ENCODE peak calls at places on chromosome 1, in nine cellular contexts. M, Y, T, N, Z, L, E, S and I are unnamed samples.

GRCh38 chr1:158043232-158043631 is 49.8 kb downstream of the KIRREL1 start:
- DNase-seq in T (no peak), S (no peak), N (no peak), Z (no peak), M (no peak), E (no peak), L (no peak), Y (no peak), I (no peak)

GRCh38 chr1:94792876-94793605 is 27.1 kb upstream of the SLC44A3 start:
- DNase-seq in L (no peak), Y (no peak), E (no peak), M (no peak), Z (no peak), N (no peak), T (no peak), S (no peak), I (no peak)

GRCh38 chr1:48661726-48662483 is 114.8 kb downstream of the BEND5 start:
- DNase-seq in N (no peak), T (peak; percentile 31), L (no peak), E (no peak), Z (no peak), Y (no peak), S (no peak), M (no peak), I (no peak)

GRCh38 chr1:219339466-219339865 is 165.8 kb downstream of the LYPLAL1 start:
- DNase-seq in S (no peak), Y (no peak), T (no peak), N (no peak), L (no peak), Z (no peak), E (no peak), M (no peak), I (no peak)

GRCh38 chr1:5973771-5974170 is 18.5 kb downstream of the NPHP4 start:
- DNase-seq in M (no peak), L (no peak), Y (no peak), T (no peak), Z (peak; percentile 67), E (no peak), S (no peak), N (no peak), I (no peak)

GRCh38 chr1:160256396-160257046 is 5.8 kb downstream of the DCAF8 start:
- DNase-seq in L (no peak), Y (peak; percentile 10), T (no peak), M (no peak), Z (no peak), N (no peak), S (no peak), E (peak; percentile 11), I (no peak)

GRCh38 chr1:225458222-225458631 is 30.4 kb upstream of the LBR start:
- DNase-seq in S (no peak), Z (no peak), Y (no peak), N (no peak), L (no peak), T (no peak), E (no peak), M (no peak), I (no peak)

GRCh38 chr1:23904748-23905357 is 8.3 kb downstream of the CNR2 start:
- DNase-seq in M (no peak), S (no peak), Z (no peak), T (no peak), N (peak; percentile 48), E (no peak), Y (peak; percentile 42), L (no peak), I (no peak)

GRCh38 chr1:205317311-205317917 is 4.1 kb downstream of the NUAK2 start:
- DNase-seq in T (peak; percentile 93), L (no peak), S (no peak), Z (no peak), E (peak; percentile 96), Y (peak; percentile 93), N (no peak), M (no peak), I (no peak)

GRCh38 chr1:236354330-236355147 is 39.5 kb upstream of the EDARADD start:
- DNase-seq in M (no peak), T (no peak), N (no peak), E (no peak), Z (no peak), Y (no peak), L (no peak), S (no peak), I (no peak)

GRCh38 chr1:170661646-170662411 is 2.1 kb upstream of the PRRX1 start:
- DNase-seq in Z (no peak), S (no peak), L (no peak), Y (no peak), T (no peak), E (no peak), N (no peak), M (no peak), I (no peak)

GRCh38 chr1:25184011-25184762 is 48.1 kb downstream of the SYF2 start:
- DNase-seq in N (no peak), T (no peak), L (no peak), S (no peak), E (no peak), M (no peak), Z (no peak), Y (no peak), I (no peak)

GRCh38 chr1:74363220-74363619 is 128.0 kb downstream of the TNNI3K start:
- DNase-seq in T (no peak), N (no peak), Y (no peak), S (no peak), M (no peak), L (no peak), Z (no peak), E (no peak), I (no peak)

GRCh38 chr1:6889875-6890480 is 104.7 kb downstream of the CAMTA1 start:
- DNase-seq in L (peak; percentile 1), S (peak; percentile 79), T (no peak), E (peak; percentile 72), Y (peak; percentile 57), M (peak; percentile 10), N (peak; percentile 56), Z (no peak), I (no peak)

GRCh38 chr1:22665752-22666151 is 12.7 kb downstream of the C1QB start:
- DNase-seq in L (no peak), N (no peak), S (no peak), Y (peak; percentile 49), E (no peak), T (no peak), Z (no peak), M (no peak), I (no peak)

GRCh38 chr1:169193191-169193850 is 86.8 kb downstream of the ATP1B1 start:
- DNase-seq in Y (no peak), M (no peak), L (no peak), S (no peak), Z (no peak), N (no peak), E (peak; percentile 53), T (no peak), I (no peak)

GRCh38 chr1:182185147-182185546 is 123.6 kb upstream of the ZNF648 start:
- DNase-seq in Z (no peak), S (no peak), L (no peak), M (no peak), Y (no peak), N (no peak), E (no peak), T (no peak), I (no peak)

GRCh38 chr1:150622219-150622975 is 7.0 kb downstream of the ENSA start:
- DNase-seq in Z (no peak), T (no peak), N (no peak), S (no peak), Y (no peak), E (no peak), M (no peak), L (no peak), I (no peak)

GRCh38 chr1:33110477-33110876 is 29.5 kb downstream of the AZIN2 start:
- DNase-seq in L (no peak), N (no peak), E (no peak), M (no peak), Z (no peak), Y (no peak), S (no peak), T (no peak), I (no peak)

GRCh38 chr1:226973898-226974543 is 33.9 kb downstream of the COQ8A start:
- DNase-seq in N (no peak), Y (no peak), T (no peak), M (no peak), S (no peak), L (no peak), E (peak; percentile 74), Z (no peak), I (no peak)

GRCh38 chr1:231866392-231867331 is 240.1 kb downstream of the DISC1 start:
- DNase-seq in N (peak; percentile 65), S (peak; percentile 64), Y (peak; percentile 64), E (peak; percentile 47), L (peak; percentile 41), M (peak; percentile 59), Z (no peak), T (peak; percentile 51), I (peak; percentile 22)

GRCh38 chr1:26828352-26829093 is 2.0 kb downstream of the ZDHHC18 start:
- DNase-seq in L (no peak), M (no peak), S (no peak), N (peak; percentile 45), Z (no peak), Y (no peak), T (no peak), E (peak; percentile 38), I (no peak)

GRCh38 chr1:64212023-64212422 is 8.6 kb downstream of the UBE2U start:
- DNase-seq in L (no peak), N (no peak), Y (no peak), S (no peak), E (no peak), M (no peak), Z (no peak), T (no peak), I (no peak)

GRCh38 chr1:1166642-1167415 is 6.9 kb upstream of the TTLL10 start:
- DNase-seq in L (no peak), S (no peak), Z (no peak), E (no peak), Y (no peak), T (no peak), M (no peak), N (no peak), I (no peak)

GRCh38 chr1:165907256-165907857 is 79.9 kb downstream of the UCK2 start:
- DNase-seq in S (no peak), L (no peak), M (no peak), N (no peak), T (no peak), Y (no peak), E (no peak), Z (no peak), I (no peak)

GRCh38 chr1:114122891-114123621 is 30.6 kb downstream of the SYT6 start:
- DNase-seq in T (no peak), Z (no peak), Y (peak; percentile 16), M (no peak), L (no peak), E (no peak), S (no peak), N (no peak), I (peak; percentile 7)

GRCh38 chr1:77639056-77639455 is 43.4 kb downstream of the ZZZ3 start:
- DNase-seq in S (no peak), Z (no peak), T (no peak), L (no peak), E (no peak), M (no peak), N (no peak), Y (no peak), I (no peak)

GRCh38 chr1:164337885-164338284 is 221.1 kb upstream of the PBX1 start:
- DNase-seq in Y (no peak), N (no peak), L (no peak), T (no peak), Z (no peak), M (no peak), S (no peak), E (no peak), I (no peak)

GRCh38 chr1:106568161-106568560 is 488.3 kb upstream of the PRMT6 start:
- DNase-seq in T (no peak), L (no peak), E (no peak), M (no peak), S (no peak), Y (peak; percentile 4), N (no peak), Z (no peak), I (no peak)

GRCh38 chr1:206547104-206547503 is 39.8 kb downstream of the RASSF5 start:
- DNase-seq in T (no peak), Z (no peak), L (no peak), N (no peak), Y (no peak), S (no peak), M (no peak), E (no peak), I (no peak)